ENCODE peak calls at places on chromosomes 4 and X, in nine cellular contexts. One of them, this sample, is unnamed.

GRCh38 chr4:173520921-173521473 is 9.0 kb downstream of the HAND2 start:
- DNase-seq in mesendoderm: no peak
- DNase-seq in C1 segment of cervical spinal cord: no peak
- DNase-seq in HTR-8/SVneo: no peak
- DNase-seq in HEK293T: no peak
- DNase-seq in naive B cell: no peak
- DNase-seq in CD8-positive, alpha-beta memory T cell: no peak
- DNase-seq in T-cell: no peak
- DNase-seq in activated T-helper 1 cell treated with Interleukin-2 at 50 U/mL for 16 hours: no peak
- DNase-seq in this sample: no peak

GRCh38 chr4:184732126-184732525 is 1.8 kb downstream of the CENPU start:
- DNase-seq in HEK293T: no peak
- DNase-seq in C1 segment of cervical spinal cord: no peak
- DNase-seq in CD8-positive, alpha-beta memory T cell: no peak
- DNase-seq in naive B cell: no peak
- DNase-seq in HTR-8/SVneo: no peak
- DNase-seq in activated T-helper 1 cell treated with Interleukin-2 at 50 U/mL for 16 hours: no peak
- DNase-seq in mesendoderm: no peak
- DNase-seq in T-cell: no peak
- DNase-seq in this sample: no peak

GRCh38 chr4:127521463-127521862 is 111.3 kb upstream of the INTU start:
- DNase-seq in CD8-positive, alpha-beta memory T cell: no peak
- DNase-seq in HEK293T: no peak
- DNase-seq in C1 segment of cervical spinal cord: no peak
- DNase-seq in mesendoderm: no peak
- DNase-seq in activated T-helper 1 cell treated with Interleukin-2 at 50 U/mL for 16 hours: no peak
- DNase-seq in HTR-8/SVneo: no peak
- DNase-seq in T-cell: no peak
- DNase-seq in naive B cell: no peak
- DNase-seq in this sample: no peak

GRCh38 chr4:54513231-54513630 is 144.5 kb upstream of the KIT start:
- DNase-seq in CD8-positive, alpha-beta memory T cell: no peak
- DNase-seq in C1 segment of cervical spinal cord: no peak
- DNase-seq in HTR-8/SVneo: peak
- DNase-seq in activated T-helper 1 cell treated with Interleukin-2 at 50 U/mL for 16 hours: no peak
- DNase-seq in naive B cell: no peak
- DNase-seq in HEK293T: no peak
- DNase-seq in T-cell: no peak
- DNase-seq in mesendoderm: peak
- DNase-seq in this sample: no peak

GRCh38 chr4:175789632-175790031 is 22.4 kb downstream of the GPM6A start:
- DNase-seq in mesendoderm: no peak
- DNase-seq in CD8-positive, alpha-beta memory T cell: no peak
- DNase-seq in naive B cell: no peak
- DNase-seq in C1 segment of cervical spinal cord: no peak
- DNase-seq in HTR-8/SVneo: no peak
- DNase-seq in activated T-helper 1 cell treated with Interleukin-2 at 50 U/mL for 16 hours: no peak
- DNase-seq in HEK293T: no peak
- DNase-seq in T-cell: no peak
- DNase-seq in this sample: no peak

GRCh38 chrX:124257924-124258706 is 74.3 kb upstream of the TEX13D start:
- DNase-seq in naive B cell: no peak
- DNase-seq in HTR-8/SVneo: no peak
- DNase-seq in mesendoderm: no peak
- DNase-seq in T-cell: no peak
- DNase-seq in C1 segment of cervical spinal cord: no peak
- DNase-seq in activated T-helper 1 cell treated with Interleukin-2 at 50 U/mL for 16 hours: no peak
- DNase-seq in CD8-positive, alpha-beta memory T cell: no peak
- DNase-seq in HEK293T: no peak
- DNase-seq in this sample: no peak

GRCh38 chr4:38078590-38079381 is 118.6 kb downstream of the PTTG2 start:
- DNase-seq in mesendoderm: no peak
- DNase-seq in HTR-8/SVneo: peak
- DNase-seq in C1 segment of cervical spinal cord: no peak
- DNase-seq in HEK293T: no peak
- DNase-seq in CD8-positive, alpha-beta memory T cell: no peak
- DNase-seq in T-cell: no peak
- DNase-seq in naive B cell: no peak
- DNase-seq in activated T-helper 1 cell treated with Interleukin-2 at 50 U/mL for 16 hours: no peak
- DNase-seq in this sample: no peak

GRCh38 chr4:15336410-15337184 is 91.2 kb upstream of the C1QTNF7 start:
- DNase-seq in C1 segment of cervical spinal cord: no peak
- DNase-seq in T-cell: no peak
- DNase-seq in HTR-8/SVneo: peak
- DNase-seq in HEK293T: no peak
- DNase-seq in naive B cell: no peak
- DNase-seq in mesendoderm: peak
- DNase-seq in activated T-helper 1 cell treated with Interleukin-2 at 50 U/mL for 16 hours: no peak
- DNase-seq in CD8-positive, alpha-beta memory T cell: no peak
- DNase-seq in this sample: no peak

GRCh38 chr4:110483516-110483915 is 7.6 kb downstream of the ENPEP start:
- DNase-seq in T-cell: no peak
- DNase-seq in C1 segment of cervical spinal cord: no peak
- DNase-seq in HEK293T: no peak
- DNase-seq in activated T-helper 1 cell treated with Interleukin-2 at 50 U/mL for 16 hours: no peak
- DNase-seq in CD8-positive, alpha-beta memory T cell: no peak
- DNase-seq in HTR-8/SVneo: no peak
- DNase-seq in mesendoderm: no peak
- DNase-seq in naive B cell: no peak
- DNase-seq in this sample: no peak

GRCh38 chrX:41728125-41728524 is 4.1 kb downstream of the GPR82 start:
- DNase-seq in C1 segment of cervical spinal cord: no peak
- DNase-seq in HEK293T: no peak
- DNase-seq in activated T-helper 1 cell treated with Interleukin-2 at 50 U/mL for 16 hours: no peak
- DNase-seq in HTR-8/SVneo: no peak
- DNase-seq in mesendoderm: no peak
- DNase-seq in naive B cell: no peak
- DNase-seq in CD8-positive, alpha-beta memory T cell: no peak
- DNase-seq in T-cell: no peak
- DNase-seq in this sample: no peak

GRCh38 chr4:173213296-173213695 is 44.7 kb downstream of the GALNT7 start:
- DNase-seq in C1 segment of cervical spinal cord: no peak
- DNase-seq in HTR-8/SVneo: no peak
- DNase-seq in CD8-positive, alpha-beta memory T cell: no peak
- DNase-seq in naive B cell: no peak
- DNase-seq in mesendoderm: no peak
- DNase-seq in HEK293T: no peak
- DNase-seq in T-cell: no peak
- DNase-seq in activated T-helper 1 cell treated with Interleukin-2 at 50 U/mL for 16 hours: no peak
- DNase-seq in this sample: no peak

GRCh38 chr4:18020145-18020670 is 1.3 kb downstream of the LCORL start:
- DNase-seq in HEK293T: no peak
- DNase-seq in CD8-positive, alpha-beta memory T cell: no peak
- DNase-seq in naive B cell: peak
- DNase-seq in HTR-8/SVneo: peak
- DNase-seq in C1 segment of cervical spinal cord: no peak
- DNase-seq in activated T-helper 1 cell treated with Interleukin-2 at 50 U/mL for 16 hours: no peak
- DNase-seq in T-cell: peak
- DNase-seq in mesendoderm: peak
- DNase-seq in this sample: peak

GRCh38 chrX:13664026-13664425 is 11.1 kb downstream of the TCEANC start:
- DNase-seq in CD8-positive, alpha-beta memory T cell: no peak
- DNase-seq in T-cell: no peak
- DNase-seq in HTR-8/SVneo: no peak
- DNase-seq in activated T-helper 1 cell treated with Interleukin-2 at 50 U/mL for 16 hours: no peak
- DNase-seq in naive B cell: no peak
- DNase-seq in mesendoderm: no peak
- DNase-seq in C1 segment of cervical spinal cord: no peak
- DNase-seq in HEK293T: no peak
- DNase-seq in this sample: no peak

GRCh38 chr4:76781698-76782595 is 116.0 kb downstream of the SOWAHB start:
- DNase-seq in T-cell: no peak
- DNase-seq in HTR-8/SVneo: peak
- DNase-seq in HEK293T: no peak
- DNase-seq in CD8-positive, alpha-beta memory T cell: no peak
- DNase-seq in activated T-helper 1 cell treated with Interleukin-2 at 50 U/mL for 16 hours: no peak
- DNase-seq in C1 segment of cervical spinal cord: no peak
- DNase-seq in mesendoderm: peak
- DNase-seq in naive B cell: no peak
- DNase-seq in this sample: no peak

GRCh38 chr4:173794662-173795061 is 264.6 kb upstream of the HAND2 start:
- DNase-seq in mesendoderm: no peak
- DNase-seq in C1 segment of cervical spinal cord: no peak
- DNase-seq in HTR-8/SVneo: peak
- DNase-seq in T-cell: no peak
- DNase-seq in activated T-helper 1 cell treated with Interleukin-2 at 50 U/mL for 16 hours: no peak
- DNase-seq in HEK293T: no peak
- DNase-seq in CD8-positive, alpha-beta memory T cell: no peak
- DNase-seq in naive B cell: no peak
- DNase-seq in this sample: no peak

GRCh38 chrX:148223361-148223760 is 242.2 kb downstream of the FMR1NB start:
- DNase-seq in C1 segment of cervical spinal cord: no peak
- DNase-seq in T-cell: no peak
- DNase-seq in HTR-8/SVneo: no peak
- DNase-seq in mesendoderm: no peak
- DNase-seq in HEK293T: no peak
- DNase-seq in CD8-positive, alpha-beta memory T cell: no peak
- DNase-seq in naive B cell: no peak
- DNase-seq in activated T-helper 1 cell treated with Interleukin-2 at 50 U/mL for 16 hours: no peak
- DNase-seq in this sample: no peak

This sample was measured in effector memory CD8-positive, alpha-beta T cell.